ENCODE peak calls at places on chromosomes 11 and 22, in seven cellular contexts. X is sigmoid colon, O is body of pancreas, F is transverse colon, A is GM12878, E is OCI-LY7, G is thyroid gland. J is an unnamed sample. For H3K4me1, the result is how much of the 10 kb centered on the place peaks cover.

GRCh38 chr11:27934830-27935145 is 173.2 kb downstream of the KIF18A start:
- DNase-seq in E (no peak), G (no peak), O (no peak), F (no peak), A (no peak), X (no peak), J (peak)

GRCh38 chr11:109554951-109555350 is 133.0 kb downstream of the C11orf87 start:
- DNase-seq in F (no peak), X (no peak), A (no peak), O (no peak), G (no peak), E (no peak), J (no peak)

GRCh38 chr22:29030618-29031235 is 30.9 kb downstream of the C22orf31 start:
- DNase-seq in A (no peak), X (peak), O (peak), E (no peak), F (peak), G (peak), J (peak)

GRCh38 chr11:15206791-15207190 is 92.1 kb downstream of the INSC start:
- DNase-seq in E (no peak), X (no peak), A (no peak), O (no peak), F (no peak), G (no peak), J (no peak)

GRCh38 chr22:28843633-28844032 is 39.7 kb upstream of the ZNRF3 start:
- DNase-seq in A (no peak), O (no peak), X (no peak), E (no peak), G (no peak), F (no peak), J (no peak)

GRCh38 chr11:122898799-122899198 is 16.2 kb downstream of the JHY start:
- DNase-seq in F (no peak), G (no peak), X (no peak), E (no peak), A (no peak), O (no peak), J (no peak)

GRCh38 chr11:134170909-134171281 is 52.9 kb downstream of the NCAPD3 start:
- DNase-seq in E (no peak), O (no peak), X (no peak), G (no peak), F (no peak), A (no peak), J (peak)

GRCh38 chr11:95398437-95399112 is 167.6 kb upstream of the SESN3 start:
- DNase-seq in E (no peak), A (no peak), G (no peak), X (no peak), O (no peak), F (no peak), J (no peak)

GRCh38 chr11:2804701-2805387 is 80.7 kb downstream of the CDKN1C start:
- DNase-seq in X (peak), G (peak), A (no peak), E (no peak), O (peak), F (peak), J (no peak)

GRCh38 chr11:3043315-3043871 is 13.8 kb downstream of the CARS1 start:
- DNase-seq in O (peak), G (peak), X (peak), F (peak), A (no peak), E (no peak), J (peak)

GRCh38 chr11:9858822-9859221 is 194.9 kb downstream of the SWAP70 start:
- DNase-seq in A (no peak), F (no peak), G (no peak), O (peak), X (no peak), E (peak), J (peak)

GRCh38 chr11:113663567-113663966 is 42.5 kb downstream of the TMPRSS5 start:
- DNase-seq in G (no peak), F (no peak), X (no peak), E (no peak), A (no peak), O (no peak), J (peak)

GRCh38 chr11:65500262-65501004 is 1.6 kb downstream of the MALAT1 start:
- DNase-seq in E (peak), X (peak), G (no peak), F (peak), O (peak), A (no peak), J (peak)

GRCh38 chr11:66264893-66265292 is 3.5 kb upstream of the RAB1B start:
- DNase-seq in X (no peak), A (no peak), O (no peak), E (peak), G (no peak), F (peak), J (peak)

GRCh38 chr11:92322225-92322624 is 97.6 kb downstream of the FAT3 start:
- DNase-seq in E (no peak), F (no peak), G (no peak), A (no peak), X (no peak), O (no peak), J (peak)

GRCh38 chr22:38043151-38044039 is 13.8 kb upstream of the PICK1 start:
- DNase-seq in F (no peak), O (no peak), G (no peak), X (no peak), E (peak), A (no peak), J (no peak)

GRCh38 chr22:23045461-23045860 is 24.9 kb upstream of the GNAZ start:
- DNase-seq in X (no peak), G (no peak), F (no peak), O (no peak), A (no peak), E (no peak), J (no peak)

DNA sequence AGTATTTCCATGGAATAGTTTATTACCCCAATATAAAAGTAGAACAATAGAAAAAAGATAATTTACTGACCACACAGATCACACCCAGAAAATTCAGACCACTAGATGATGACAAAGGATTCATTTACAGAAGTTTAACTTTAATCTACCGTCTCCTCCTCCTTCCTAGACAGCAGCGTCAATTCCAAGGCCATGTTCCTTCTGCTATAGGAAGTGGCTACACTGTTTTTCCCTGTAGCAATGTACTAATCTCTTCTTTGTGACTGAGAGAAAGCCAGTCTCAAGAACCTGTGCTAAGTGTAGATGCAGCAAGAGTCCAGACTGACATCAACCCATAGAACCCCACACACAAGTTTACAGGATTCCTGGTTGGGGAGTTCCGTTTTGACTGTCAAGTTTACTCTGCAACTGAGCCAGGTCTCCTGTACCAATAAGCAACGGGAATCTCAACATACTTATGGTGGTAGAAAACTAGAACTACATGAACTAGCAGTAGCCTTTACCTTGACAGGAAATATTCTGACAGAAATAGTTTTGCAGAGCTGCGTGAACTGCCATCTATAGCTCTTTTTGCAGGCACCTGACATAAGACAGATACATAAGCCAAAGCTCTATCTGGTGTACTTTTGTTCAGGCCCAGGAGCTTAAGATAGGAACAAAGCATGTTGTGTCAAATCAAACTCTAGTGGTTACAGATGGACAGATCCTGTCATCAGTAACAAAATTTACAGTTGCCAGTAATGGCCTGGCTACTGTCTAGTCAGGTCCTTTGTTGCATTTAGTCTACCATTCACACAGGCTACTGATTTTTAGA is 42.9 kb downstream of the MRTFA start:
- DNase-seq in F (no peak), E (peak), A (peak), X (no peak), O (no peak), G (no peak), J (no peak)
- H3K4me1 ChIP-seq in F (under half), E (half or more), A (half or more), X (half or more), O (half or more), G (half or more), J (half or more)

DNA sequence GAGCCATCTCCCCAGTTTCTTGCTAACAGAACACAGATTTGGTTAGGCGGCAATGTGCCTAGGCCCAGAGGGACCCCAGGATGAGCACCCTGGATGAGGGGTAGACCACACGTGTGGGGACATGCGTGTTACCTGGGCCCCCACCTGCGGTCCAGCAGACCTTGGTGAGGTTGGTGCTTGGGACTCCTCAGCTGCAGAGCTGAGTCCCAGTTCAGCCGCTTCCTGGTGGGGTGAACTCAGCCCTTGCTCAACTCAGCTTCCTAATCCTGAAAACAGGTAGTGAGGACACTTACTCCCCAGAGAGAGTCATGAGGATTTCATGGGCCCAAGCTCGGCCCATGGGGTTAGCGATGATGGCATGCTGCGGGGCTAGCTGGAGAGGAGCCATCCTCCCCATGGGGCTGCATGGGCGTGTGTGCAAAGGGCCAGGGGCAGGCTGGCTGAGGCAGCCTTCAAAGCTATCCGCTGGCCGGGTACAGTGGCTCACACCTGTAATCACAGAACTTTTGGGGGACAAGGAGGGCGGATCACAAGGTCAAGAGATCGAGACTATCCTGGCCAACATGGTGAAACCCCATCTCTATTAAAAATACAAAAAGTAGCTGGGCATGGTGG is 46.9 kb upstream of the SHISAL1 start:
- DNase-seq in G (no peak), O (no peak), F (no peak), E (no peak), X (peak), A (no peak), J (no peak)
- H3K4me1 ChIP-seq in G (half or more), O (under half), F (under half), E (under half), X (half or more), A (under half), J (under half)

DNA sequence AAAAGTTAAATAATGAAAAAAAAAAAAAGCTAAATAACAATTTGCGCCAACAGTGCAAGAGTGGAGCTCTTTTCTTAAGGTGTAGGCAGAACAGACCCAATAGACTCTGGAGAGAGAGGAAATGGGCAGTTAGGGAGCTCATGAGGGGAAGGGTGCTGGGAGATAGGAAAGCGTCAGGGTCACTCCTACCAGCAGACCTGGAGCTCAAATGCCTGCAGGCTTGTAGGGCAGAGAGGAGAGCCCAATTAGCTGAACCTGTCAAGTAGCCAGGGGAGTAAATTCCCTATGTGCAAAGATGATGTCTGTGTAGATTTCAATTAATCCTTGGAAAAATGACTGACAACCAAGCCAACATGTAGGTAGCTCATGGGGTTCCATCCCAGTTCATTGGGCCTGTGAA is 73.0 kb downstream of the RAB30 start:
- DNase-seq in X (no peak), E (no peak), F (no peak), O (no peak), A (no peak), G (no peak), J (no peak)
- H3K4me1 ChIP-seq in X (half or more), E (under half), F (under half), O (under half), A (under half), G (under half), J (under half)

DNA sequence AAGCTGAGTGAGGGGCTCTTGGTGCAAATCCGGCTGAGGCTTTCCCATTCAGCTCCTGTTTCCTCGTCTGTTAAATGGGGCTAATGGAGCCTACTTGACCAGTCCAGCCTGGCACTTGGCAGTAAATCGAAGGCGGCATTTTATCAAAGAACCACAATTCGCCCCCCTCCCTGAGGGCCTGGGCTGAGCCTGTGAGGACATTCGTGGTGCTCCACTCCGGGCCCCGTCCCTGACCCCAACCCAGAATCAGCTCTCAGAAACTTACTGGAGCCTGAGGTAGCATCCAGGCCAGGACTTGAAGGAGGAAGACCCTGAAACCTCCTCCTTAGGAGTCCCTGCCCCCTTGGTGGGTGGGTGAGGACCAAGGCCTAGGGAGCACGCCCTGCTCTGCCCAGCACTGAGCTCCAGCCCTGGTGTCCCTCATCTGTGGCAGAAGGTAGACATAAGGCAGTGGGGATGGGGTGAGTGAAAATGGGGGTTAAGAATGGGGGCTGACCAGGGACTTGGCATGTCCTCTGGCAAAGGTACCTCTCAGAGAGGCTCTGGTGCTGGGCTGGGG is 2.1 kb upstream of the CASTOR1 start:
- DNase-seq in E (no peak), X (no peak), G (no peak), A (no peak), F (no peak), O (no peak), J (no peak)
- H3K4me1 ChIP-seq in E (under half), X (under half), G (half or more), A (under half), F (under half), O (under half), J (under half)

J was measured in GM23248.